ENCODE peak calls at places on chromosomes 16 and 17, in seven cellular contexts. One of them, this sample, is unnamed. For H3K27me3, the result is how much of the 10 kb centered on the place peaks cover.

GRCh38 chr16:31706925-31707324 is 166.7 kb upstream of the ZNF267 start:
- DNase-seq in A673: no peak
- DNase-seq in left lung: no peak
- DNase-seq in CD8-positive, alpha-beta T cell: no peak
- DNase-seq in brain microvascular endothelial cell: no peak
- DNase-seq in psoas muscle: no peak
- DNase-seq in astrocyte: no peak
- DNase-seq in this sample: no peak

GRCh38 chr16:46607529-46607928 is 13.7 kb downstream of the SHCBP1 start:
- DNase-seq in brain microvascular endothelial cell: no peak
- DNase-seq in CD8-positive, alpha-beta T cell: no peak
- DNase-seq in astrocyte: peak
- DNase-seq in psoas muscle: no peak
- DNase-seq in A673: peak
- DNase-seq in left lung: no peak
- DNase-seq in this sample: no peak

GRCh38 chr16:75455677-75456076 is 8.8 kb downstream of the TMEM170A start:
- DNase-seq in left lung: no peak
- DNase-seq in CD8-positive, alpha-beta T cell: no peak
- DNase-seq in A673: no peak
- DNase-seq in psoas muscle: no peak
- DNase-seq in astrocyte: no peak
- DNase-seq in brain microvascular endothelial cell: no peak
- DNase-seq in this sample: no peak

GRCh38 chr16:87363771-87364476 is 19.7 kb downstream of the FBXO31 start:
- DNase-seq in CD8-positive, alpha-beta T cell: no peak
- DNase-seq in A673: no peak
- DNase-seq in left lung: no peak
- DNase-seq in psoas muscle: no peak
- DNase-seq in astrocyte: no peak
- DNase-seq in brain microvascular endothelial cell: no peak
- DNase-seq in this sample: peak

GRCh38 chr16:78640886-78641285 is 541.4 kb downstream of the WWOX start:
- DNase-seq in astrocyte: no peak
- DNase-seq in CD8-positive, alpha-beta T cell: no peak
- DNase-seq in brain microvascular endothelial cell: no peak
- DNase-seq in left lung: no peak
- DNase-seq in A673: no peak
- DNase-seq in psoas muscle: no peak
- DNase-seq in this sample: no peak

GRCh38 chr16:72837846-72838661 is 209.9 kb downstream of the ZFHX3 start:
- DNase-seq in A673: no peak
- DNase-seq in left lung: no peak
- DNase-seq in CD8-positive, alpha-beta T cell: no peak
- DNase-seq in brain microvascular endothelial cell: no peak
- DNase-seq in astrocyte: peak
- DNase-seq in psoas muscle: no peak
- DNase-seq in this sample: no peak

GRCh38 chr17:8965394-8966168 is at the start of gene PIK3R5:
- DNase-seq in astrocyte: no peak
- DNase-seq in A673: no peak
- DNase-seq in CD8-positive, alpha-beta T cell: peak
- DNase-seq in brain microvascular endothelial cell: no peak
- DNase-seq in left lung: peak
- DNase-seq in psoas muscle: peak
- DNase-seq in this sample: peak

GRCh38 chr16:50326835-50327465 is 41.8 kb downstream of the BRD7 start:
- DNase-seq in brain microvascular endothelial cell: peak
- DNase-seq in left lung: no peak
- DNase-seq in CD8-positive, alpha-beta T cell: peak
- DNase-seq in psoas muscle: peak
- DNase-seq in A673: peak
- DNase-seq in astrocyte: no peak
- DNase-seq in this sample: no peak

GRCh38 chr16:84277244-84277823 is 17.3 kb upstream of the WFDC1 start:
- DNase-seq in brain microvascular endothelial cell: peak
- DNase-seq in astrocyte: peak
- DNase-seq in A673: peak
- DNase-seq in CD8-positive, alpha-beta T cell: peak
- DNase-seq in psoas muscle: peak
- DNase-seq in left lung: peak
- DNase-seq in this sample: peak

GRCh38 chr16:4212207-4212933 is 29.5 kb downstream of the SRL start:
- DNase-seq in psoas muscle: peak
- DNase-seq in brain microvascular endothelial cell: no peak
- DNase-seq in astrocyte: no peak
- DNase-seq in left lung: no peak
- DNase-seq in A673: no peak
- DNase-seq in CD8-positive, alpha-beta T cell: no peak
- DNase-seq in this sample: peak

GRCh38 chr16:84823484-84823883 is 3.7 kb downstream of the CRISPLD2 start:
- DNase-seq in A673: no peak
- DNase-seq in left lung: no peak
- DNase-seq in psoas muscle: no peak
- DNase-seq in astrocyte: no peak
- DNase-seq in CD8-positive, alpha-beta T cell: no peak
- DNase-seq in brain microvascular endothelial cell: no peak
- DNase-seq in this sample: no peak

GRCh38 chr17:379531-380200 is 27.1 kb upstream of the RPH3AL start:
- DNase-seq in CD8-positive, alpha-beta T cell: no peak
- DNase-seq in astrocyte: no peak
- DNase-seq in left lung: no peak
- DNase-seq in A673: no peak
- DNase-seq in psoas muscle: no peak
- DNase-seq in brain microvascular endothelial cell: no peak
- DNase-seq in this sample: no peak

GRCh38 chr17:60577147-60577925 is 22.7 kb upstream of the PPM1D start:
- DNase-seq in brain microvascular endothelial cell: peak
- DNase-seq in psoas muscle: no peak
- DNase-seq in CD8-positive, alpha-beta T cell: no peak
- DNase-seq in left lung: no peak
- DNase-seq in astrocyte: peak
- DNase-seq in A673: no peak
- DNase-seq in this sample: no peak

GRCh38 chr17:41518789-41519449 is at the start of gene KRT15:
- DNase-seq in brain microvascular endothelial cell: no peak
- DNase-seq in astrocyte: no peak
- DNase-seq in psoas muscle: no peak
- DNase-seq in A673: no peak
- DNase-seq in left lung: no peak
- DNase-seq in CD8-positive, alpha-beta T cell: no peak
- DNase-seq in this sample: no peak

GRCh38 chr17:78831688-78832540 is 8.7 kb downstream of the USP36 start:
- DNase-seq in left lung: no peak
- DNase-seq in psoas muscle: no peak
- DNase-seq in astrocyte: no peak
- DNase-seq in A673: no peak
- DNase-seq in brain microvascular endothelial cell: no peak
- DNase-seq in CD8-positive, alpha-beta T cell: no peak
- DNase-seq in this sample: no peak

GRCh38 chr17:29617125-29617480 is 5.6 kb downstream of the CORO6 start:
- DNase-seq in CD8-positive, alpha-beta T cell: peak
- DNase-seq in astrocyte: peak
- DNase-seq in A673: peak
- DNase-seq in psoas muscle: peak
- DNase-seq in brain microvascular endothelial cell: peak
- DNase-seq in left lung: peak
- DNase-seq in this sample: peak

GRCh38 chr17:48725294-48726064 is 2.5 kb downstream of the PRAC2 start:
- DNase-seq in astrocyte: no peak
- DNase-seq in A673: no peak
- DNase-seq in psoas muscle: no peak
- DNase-seq in CD8-positive, alpha-beta T cell: no peak
- DNase-seq in left lung: no peak
- DNase-seq in brain microvascular endothelial cell: no peak
- DNase-seq in this sample: no peak

GRCh38 chr17:48725005-48725293 is 2.0 kb downstream of the PRAC2 start:
- DNase-seq in left lung: no peak
- DNase-seq in astrocyte: no peak
- DNase-seq in brain microvascular endothelial cell: no peak
- DNase-seq in CD8-positive, alpha-beta T cell: no peak
- DNase-seq in A673: peak
- DNase-seq in psoas muscle: no peak
- DNase-seq in this sample: no peak

GRCh38 chr17:48722924-48723554 is at the start of gene PRAC2:
- DNase-seq in brain microvascular endothelial cell: no peak
- DNase-seq in A673: peak
- DNase-seq in psoas muscle: no peak
- DNase-seq in CD8-positive, alpha-beta T cell: no peak
- DNase-seq in left lung: no peak
- DNase-seq in astrocyte: no peak
- DNase-seq in this sample: no peak

GRCh38 chr17:48723555-48724239 is 712 bp downstream of the PRAC2 start:
- DNase-seq in brain microvascular endothelial cell: no peak
- DNase-seq in A673: peak
- DNase-seq in CD8-positive, alpha-beta T cell: no peak
- DNase-seq in astrocyte: no peak
- DNase-seq in left lung: no peak
- DNase-seq in psoas muscle: no peak
- DNase-seq in this sample: peak

DNA sequence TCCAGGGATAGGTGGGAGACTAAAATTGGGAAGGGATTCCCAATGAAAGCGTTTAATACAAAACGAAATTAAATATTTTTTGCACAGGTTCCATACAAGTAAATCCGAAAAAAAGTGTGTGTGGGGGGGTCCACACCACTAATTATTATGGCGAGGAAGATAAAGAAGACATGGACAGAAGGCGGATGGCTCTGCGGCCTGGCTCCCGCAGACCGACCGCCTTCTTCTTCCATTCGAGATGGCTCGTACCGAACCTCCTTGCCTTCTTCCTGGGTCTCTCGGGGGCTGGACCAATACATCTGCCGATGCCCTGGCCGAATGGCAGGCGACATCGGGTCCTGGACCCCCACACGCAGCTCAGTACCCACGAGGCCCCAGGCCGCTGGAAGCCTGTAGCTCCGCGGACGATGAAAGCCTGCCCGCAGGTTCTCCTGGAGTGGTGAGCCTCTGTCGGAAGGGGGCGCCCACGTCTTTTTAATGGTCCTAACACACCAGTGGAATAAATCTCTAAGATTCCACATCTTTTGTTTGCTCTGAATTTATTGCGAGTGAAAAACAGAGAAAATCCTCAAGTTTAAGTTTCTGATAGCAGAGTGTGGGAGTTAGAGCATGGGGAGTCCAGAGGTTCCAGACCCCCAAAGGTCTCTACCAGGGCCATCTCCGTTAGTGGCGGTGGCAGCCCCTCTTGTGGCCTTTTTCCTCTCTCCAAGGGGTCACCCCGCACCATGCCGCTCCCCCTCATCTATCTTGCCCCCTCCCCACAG is 1.4 kb downstream of the PRAC2 start:
- DNase-seq in A673: peak
- DNase-seq in brain microvascular endothelial cell: peak
- DNase-seq in psoas muscle: peak
- DNase-seq in astrocyte: peak
- DNase-seq in CD8-positive, alpha-beta T cell: peak
- DNase-seq in left lung: peak
- DNase-seq in this sample: peak
- H3K27me3 ChIP-seq in A673: under half
- H3K27me3 ChIP-seq in brain microvascular endothelial cell: half or more
- H3K27me3 ChIP-seq in psoas muscle: half or more
- H3K27me3 ChIP-seq in astrocyte: half or more
- H3K27me3 ChIP-seq in CD8-positive, alpha-beta T cell: half or more
- H3K27me3 ChIP-seq in left lung: half or more
- H3K27me3 ChIP-seq in this sample: half or more

DNA sequence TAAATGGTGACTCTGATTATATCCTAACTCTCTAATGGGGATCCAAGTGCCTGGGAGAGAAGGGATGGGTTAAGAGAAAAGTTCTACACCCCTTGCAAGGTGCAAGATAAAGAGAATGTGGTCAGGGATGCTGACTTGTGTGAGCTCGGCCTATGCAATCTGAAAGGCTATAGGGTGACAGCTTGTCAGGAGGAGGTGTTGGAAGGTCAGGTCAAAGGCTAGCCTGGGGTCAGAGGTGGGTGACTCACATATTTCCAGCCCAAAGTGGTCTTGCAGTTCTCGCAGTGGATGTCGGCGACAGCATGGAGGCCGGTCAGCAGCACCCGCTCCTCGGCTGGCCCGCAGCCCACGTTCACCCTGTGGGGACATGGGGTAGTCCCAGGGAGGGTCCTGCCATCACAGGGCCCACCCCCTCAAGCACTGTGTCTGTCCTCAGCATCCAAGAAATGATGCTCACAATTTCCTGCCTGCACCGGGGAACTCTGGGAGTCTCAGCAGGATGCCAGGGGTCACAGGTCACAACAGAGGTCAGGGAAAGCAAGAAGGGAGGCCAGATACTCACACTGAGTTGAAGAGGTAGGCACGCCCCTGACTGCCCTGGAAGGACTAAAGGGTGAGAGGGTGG is 1.4 kb downstream of the YPEL3 start:
- DNase-seq in CD8-positive, alpha-beta T cell: no peak
- DNase-seq in psoas muscle: no peak
- DNase-seq in astrocyte: no peak
- DNase-seq in A673: no peak
- DNase-seq in brain microvascular endothelial cell: no peak
- DNase-seq in left lung: no peak
- DNase-seq in this sample: no peak
- H3K4me3 ChIP-seq in CD8-positive, alpha-beta T cell: peak
- H3K4me3 ChIP-seq in psoas muscle: peak
- H3K4me3 ChIP-seq in astrocyte: no peak
- H3K4me3 ChIP-seq in A673: no peak
- H3K4me3 ChIP-seq in brain microvascular endothelial cell: no peak
- H3K4me3 ChIP-seq in left lung: peak
- H3K4me3 ChIP-seq in this sample: peak

GRCh38 chr17:11719852-11720251 is 121.6 kb downstream of the DNAH9 start:
- DNase-seq in A673: peak
- DNase-seq in astrocyte: no peak
- DNase-seq in left lung: no peak
- DNase-seq in CD8-positive, alpha-beta T cell: no peak
- DNase-seq in psoas muscle: no peak
- DNase-seq in brain microvascular endothelial cell: no peak
- DNase-seq in this sample: no peak

GRCh38 chr17:11720816-11721215 is 122.5 kb downstream of the DNAH9 start:
- DNase-seq in CD8-positive, alpha-beta T cell: no peak
- DNase-seq in astrocyte: no peak
- DNase-seq in left lung: no peak
- DNase-seq in A673: no peak
- DNase-seq in psoas muscle: no peak
- DNase-seq in brain microvascular endothelial cell: no peak
- DNase-seq in this sample: no peak

DNA sequence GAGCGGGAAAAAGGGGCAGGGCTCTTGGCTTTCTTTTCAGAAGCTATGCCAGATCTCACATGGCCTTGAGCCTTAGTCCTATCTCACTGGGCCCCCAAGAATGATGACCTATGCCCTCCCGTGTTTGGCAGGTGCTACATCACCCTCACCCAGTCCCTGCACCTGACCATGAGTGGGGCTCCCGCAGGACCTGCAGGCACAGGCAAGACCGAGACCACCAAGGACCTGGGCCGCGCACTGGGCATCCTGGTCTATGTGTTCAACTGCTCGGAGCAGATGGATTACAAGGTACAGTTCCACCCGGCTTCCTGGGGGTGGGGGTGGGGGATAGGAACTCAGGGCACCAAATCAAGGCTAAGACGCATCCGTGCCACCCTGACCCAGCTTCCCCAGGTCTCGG is 120.9 kb downstream of the DNAH9 start:
- DNase-seq in brain microvascular endothelial cell: no peak
- DNase-seq in psoas muscle: no peak
- DNase-seq in astrocyte: no peak
- DNase-seq in CD8-positive, alpha-beta T cell: no peak
- DNase-seq in A673: no peak
- DNase-seq in left lung: no peak
- DNase-seq in this sample: no peak
- H3K27ac ChIP-seq in brain microvascular endothelial cell: no peak
- H3K27ac ChIP-seq in psoas muscle: no peak
- H3K27ac ChIP-seq in astrocyte: no peak
- H3K27ac ChIP-seq in CD8-positive, alpha-beta T cell: no peak
- H3K27ac ChIP-seq in A673: no peak
- H3K27ac ChIP-seq in left lung: no peak
- H3K27ac ChIP-seq in this sample: no peak

GRCh38 chr16:86065711-86066110 is 166.7 kb downstream of the IRF8 start:
- DNase-seq in CD8-positive, alpha-beta T cell: no peak
- DNase-seq in astrocyte: no peak
- DNase-seq in A673: no peak
- DNase-seq in psoas muscle: no peak
- DNase-seq in brain microvascular endothelial cell: no peak
- DNase-seq in left lung: no peak
- DNase-seq in this sample: no peak
- H3K27me3 ChIP-seq in CD8-positive, alpha-beta T cell: under half
- H3K27me3 ChIP-seq in astrocyte: under half
- H3K27me3 ChIP-seq in A673: under half
- H3K27me3 ChIP-seq in psoas muscle: under half
- H3K27me3 ChIP-seq in brain microvascular endothelial cell: under half
- H3K27me3 ChIP-seq in left lung: under half
- H3K27me3 ChIP-seq in this sample: under half